ENCODE peak calls at places on chromosomes 2 and 18, in six cellular contexts. One of them, this sample, is unnamed.

GRCh38 chr2:33216508-33217182 is 259.8 kb upstream of the RASGRP3 start:
- DNase-seq in neuronal stem cell: no peak
- DNase-seq in IMR-90: peak
- DNase-seq in mesendoderm: no peak
- DNase-seq in H1: no peak
- DNase-seq in trophoblast cell: no peak
- DNase-seq in this sample: no peak

GRCh38 chr2:31049913-31050588 is 88.2 kb downstream of the GALNT14 start:
- DNase-seq in neuronal stem cell: no peak
- DNase-seq in IMR-90: no peak
- DNase-seq in mesendoderm: no peak
- DNase-seq in H1: no peak
- DNase-seq in trophoblast cell: no peak
- DNase-seq in this sample: no peak

GRCh38 chr2:157934684-157935377 is 58.7 kb upstream of the ACVR1 start:
- DNase-seq in neuronal stem cell: no peak
- DNase-seq in IMR-90: no peak
- DNase-seq in mesendoderm: peak
- DNase-seq in H1: no peak
- DNase-seq in trophoblast cell: peak
- DNase-seq in this sample: no peak

GRCh38 chr2:128798502-128799283 is 480.0 kb upstream of the HS6ST1 start:
- DNase-seq in neuronal stem cell: no peak
- DNase-seq in IMR-90: no peak
- DNase-seq in mesendoderm: no peak
- DNase-seq in H1: no peak
- DNase-seq in trophoblast cell: no peak
- DNase-seq in this sample: no peak

GRCh38 chr18:71665131-71665530 is 879.0 kb downstream of the CBLN2 start:
- DNase-seq in neuronal stem cell: no peak
- DNase-seq in IMR-90: no peak
- DNase-seq in mesendoderm: peak
- DNase-seq in H1: no peak
- DNase-seq in trophoblast cell: no peak
- DNase-seq in this sample: no peak

GRCh38 chr18:52572036-52572750 is 232.2 kb downstream of the DCC start:
- DNase-seq in neuronal stem cell: no peak
- DNase-seq in IMR-90: no peak
- DNase-seq in mesendoderm: no peak
- DNase-seq in H1: no peak
- DNase-seq in trophoblast cell: no peak
- DNase-seq in this sample: no peak

GRCh38 chr2:71665168-71666093 is 212.1 kb downstream of the DYSF start:
- DNase-seq in neuronal stem cell: no peak
- DNase-seq in IMR-90: no peak
- DNase-seq in mesendoderm: no peak
- DNase-seq in H1: no peak
- DNase-seq in trophoblast cell: no peak
- DNase-seq in this sample: no peak

GRCh38 chr2:163367825-163368582 is 367.8 kb downstream of the FIGN start:
- DNase-seq in neuronal stem cell: no peak
- DNase-seq in IMR-90: no peak
- DNase-seq in mesendoderm: no peak
- DNase-seq in H1: no peak
- DNase-seq in trophoblast cell: no peak
- DNase-seq in this sample: no peak

GRCh38 chr18:13394794-13395193 is 176.2 kb downstream of the LDLRAD4 start:
- DNase-seq in neuronal stem cell: no peak
- DNase-seq in IMR-90: no peak
- DNase-seq in mesendoderm: no peak
- DNase-seq in H1: no peak
- DNase-seq in trophoblast cell: no peak
- DNase-seq in this sample: no peak

GRCh38 chr2:36416370-36417165 is 61.0 kb downstream of the CRIM1 start:
- DNase-seq in neuronal stem cell: no peak
- DNase-seq in IMR-90: no peak
- DNase-seq in mesendoderm: no peak
- DNase-seq in H1: no peak
- DNase-seq in trophoblast cell: no peak
- DNase-seq in this sample: no peak

GRCh38 chr2:36423619-36424120 is 68.1 kb downstream of the CRIM1 start:
- DNase-seq in neuronal stem cell: no peak
- DNase-seq in IMR-90: no peak
- DNase-seq in mesendoderm: no peak
- DNase-seq in H1: no peak
- DNase-seq in trophoblast cell: no peak
- DNase-seq in this sample: no peak

GRCh38 chr2:36423172-36423571 is 67.6 kb downstream of the CRIM1 start:
- DNase-seq in neuronal stem cell: no peak
- DNase-seq in IMR-90: no peak
- DNase-seq in mesendoderm: no peak
- DNase-seq in H1: no peak
- DNase-seq in trophoblast cell: no peak
- DNase-seq in this sample: no peak

GRCh38 chr2:36415623-36416022 is 60.0 kb downstream of the CRIM1 start:
- DNase-seq in neuronal stem cell: no peak
- DNase-seq in IMR-90: no peak
- DNase-seq in mesendoderm: no peak
- DNase-seq in H1: no peak
- DNase-seq in trophoblast cell: no peak
- DNase-seq in this sample: no peak

GRCh38 chr2:36420569-36421164 is 65.1 kb downstream of the CRIM1 start:
- DNase-seq in neuronal stem cell: no peak
- DNase-seq in IMR-90: no peak
- DNase-seq in mesendoderm: peak
- DNase-seq in H1: no peak
- DNase-seq in trophoblast cell: no peak
- DNase-seq in this sample: no peak
- H2BK120ac ChIP-seq in neuronal stem cell: no peak
- H2BK120ac ChIP-seq in IMR-90: no peak
- H2BK120ac ChIP-seq in mesendoderm: no peak
- H2BK120ac ChIP-seq in H1: no peak
- H2BK120ac ChIP-seq in trophoblast cell: no peak
- H2BK120ac ChIP-seq in this sample: no peak

GRCh38 chr2:170974304-170974993 is 45.4 kb downstream of the GORASP2 start:
- DNase-seq in neuronal stem cell: no peak
- DNase-seq in IMR-90: no peak
- DNase-seq in mesendoderm: peak
- DNase-seq in H1: no peak
- DNase-seq in trophoblast cell: peak
- DNase-seq in this sample: peak

GRCh38 chr2:170973492-170974303 is 44.6 kb downstream of the GORASP2 start:
- DNase-seq in neuronal stem cell: peak
- DNase-seq in IMR-90: peak
- DNase-seq in mesendoderm: peak
- DNase-seq in H1: peak
- DNase-seq in trophoblast cell: peak
- DNase-seq in this sample: peak

GRCh38 chr2:170975127-170975942 is 46.3 kb downstream of the GORASP2 start:
- DNase-seq in neuronal stem cell: no peak
- DNase-seq in IMR-90: no peak
- DNase-seq in mesendoderm: no peak
- DNase-seq in H1: no peak
- DNase-seq in trophoblast cell: no peak
- DNase-seq in this sample: no peak

GRCh38 chr2:170973225-170973491 is 44.1 kb downstream of the GORASP2 start:
- DNase-seq in neuronal stem cell: no peak
- DNase-seq in IMR-90: no peak
- DNase-seq in mesendoderm: no peak
- DNase-seq in H1: no peak
- DNase-seq in trophoblast cell: no peak
- DNase-seq in this sample: no peak

GRCh38 chr2:170972508-170973224 is 43.6 kb downstream of the GORASP2 start:
- DNase-seq in neuronal stem cell: no peak
- DNase-seq in IMR-90: no peak
- DNase-seq in mesendoderm: no peak
- DNase-seq in H1: no peak
- DNase-seq in trophoblast cell: no peak
- DNase-seq in this sample: no peak
- H3K4me3 ChIP-seq in neuronal stem cell: no peak
- H3K4me3 ChIP-seq in IMR-90: no peak
- H3K4me3 ChIP-seq in mesendoderm: no peak
- H3K4me3 ChIP-seq in H1: no peak
- H3K4me3 ChIP-seq in trophoblast cell: no peak
- H3K4me3 ChIP-seq in this sample: no peak

DNA sequence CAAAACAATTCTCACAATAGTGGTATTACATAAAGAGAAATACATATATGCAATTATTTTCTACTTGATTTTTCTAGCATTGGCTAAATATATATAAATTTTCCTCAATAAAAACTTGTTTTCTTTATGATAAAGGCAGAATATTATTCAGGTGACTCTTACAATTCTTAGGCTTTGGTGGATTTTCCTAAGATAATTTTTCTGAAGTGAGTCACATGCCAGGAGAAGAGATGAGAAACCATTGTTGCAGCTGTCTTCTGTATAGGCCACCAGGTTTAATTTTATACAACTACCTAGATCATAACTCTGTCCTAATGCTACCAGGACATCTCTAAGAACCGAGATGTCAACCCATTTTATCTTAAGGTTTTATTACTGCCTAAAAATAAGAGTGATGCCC is 552.4 kb upstream of the CDH2 start:
- DNase-seq in neuronal stem cell: no peak
- DNase-seq in IMR-90: peak
- DNase-seq in mesendoderm: no peak
- DNase-seq in H1: no peak
- DNase-seq in trophoblast cell: no peak
- DNase-seq in this sample: no peak
- H2BK120ac ChIP-seq in neuronal stem cell: no peak
- H2BK120ac ChIP-seq in IMR-90: no peak
- H2BK120ac ChIP-seq in mesendoderm: no peak
- H2BK120ac ChIP-seq in H1: no peak
- H2BK120ac ChIP-seq in trophoblast cell: no peak
- H2BK120ac ChIP-seq in this sample: no peak

GRCh38 chr2:146777181-146777580 is 1067.6 kb upstream of the ACVR2A start:
- DNase-seq in neuronal stem cell: no peak
- DNase-seq in IMR-90: no peak
- DNase-seq in mesendoderm: no peak
- DNase-seq in H1: no peak
- DNase-seq in trophoblast cell: no peak
- DNase-seq in this sample: no peak
- H3K4me3 ChIP-seq in neuronal stem cell: no peak
- H3K4me3 ChIP-seq in IMR-90: no peak
- H3K4me3 ChIP-seq in mesendoderm: no peak
- H3K4me3 ChIP-seq in H1: no peak
- H3K4me3 ChIP-seq in trophoblast cell: no peak
- H3K4me3 ChIP-seq in this sample: no peak

DNA sequence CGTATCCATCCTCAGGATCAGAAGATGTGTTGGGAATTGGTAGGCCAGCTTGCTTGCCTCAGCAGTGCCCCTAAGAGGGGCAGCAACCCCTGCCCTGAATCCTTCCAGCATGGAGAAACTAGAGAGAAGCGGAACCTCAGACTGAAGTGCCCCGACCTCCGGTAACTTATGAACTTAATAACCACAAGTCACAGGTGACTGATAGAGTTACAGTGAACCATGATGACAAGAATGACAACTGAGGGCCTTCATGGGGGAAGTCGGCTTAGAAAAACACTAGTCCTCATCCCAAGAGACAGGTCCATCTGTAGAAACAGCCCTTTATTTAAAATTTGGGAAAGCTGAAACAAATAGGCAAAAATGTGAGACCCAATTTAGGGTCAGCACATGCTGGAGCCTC is 42.5 kb upstream of the TMEM87B start:
- DNase-seq in neuronal stem cell: no peak
- DNase-seq in IMR-90: no peak
- DNase-seq in mesendoderm: no peak
- DNase-seq in H1: no peak
- DNase-seq in trophoblast cell: no peak
- DNase-seq in this sample: no peak
- H2BK120ac ChIP-seq in neuronal stem cell: no peak
- H2BK120ac ChIP-seq in IMR-90: no peak
- H2BK120ac ChIP-seq in mesendoderm: no peak
- H2BK120ac ChIP-seq in H1: no peak
- H2BK120ac ChIP-seq in trophoblast cell: no peak
- H2BK120ac ChIP-seq in this sample: no peak

GRCh38 chr2:119486196-119486827 is 38.0 kb downstream of the SCTR start:
- DNase-seq in neuronal stem cell: no peak
- DNase-seq in IMR-90: no peak
- DNase-seq in mesendoderm: no peak
- DNase-seq in H1: no peak
- DNase-seq in trophoblast cell: no peak
- DNase-seq in this sample: no peak

GRCh38 chr2:119483896-119484718 is 40.2 kb downstream of the SCTR start:
- DNase-seq in neuronal stem cell: no peak
- DNase-seq in IMR-90: no peak
- DNase-seq in mesendoderm: no peak
- DNase-seq in H1: peak
- DNase-seq in trophoblast cell: no peak
- DNase-seq in this sample: no peak

GRCh38 chr2:119483395-119483753 is 40.9 kb downstream of the SCTR start:
- DNase-seq in neuronal stem cell: no peak
- DNase-seq in IMR-90: no peak
- DNase-seq in mesendoderm: no peak
- DNase-seq in H1: no peak
- DNase-seq in trophoblast cell: no peak
- DNase-seq in this sample: no peak

GRCh38 chr2:119485336-119486110 is 38.8 kb downstream of the SCTR start:
- DNase-seq in neuronal stem cell: no peak
- DNase-seq in IMR-90: no peak
- DNase-seq in mesendoderm: no peak
- DNase-seq in H1: no peak
- DNase-seq in trophoblast cell: no peak
- DNase-seq in this sample: no peak

GRCh38 chr2:119484834-119485233 is 39.4 kb downstream of the SCTR start:
- DNase-seq in neuronal stem cell: no peak
- DNase-seq in IMR-90: no peak
- DNase-seq in mesendoderm: no peak
- DNase-seq in H1: peak
- DNase-seq in trophoblast cell: no peak
- DNase-seq in this sample: no peak
- H3K4me3 ChIP-seq in neuronal stem cell: no peak
- H3K4me3 ChIP-seq in IMR-90: no peak
- H3K4me3 ChIP-seq in mesendoderm: no peak
- H3K4me3 ChIP-seq in H1: no peak
- H3K4me3 ChIP-seq in trophoblast cell: no peak
- H3K4me3 ChIP-seq in this sample: no peak

GRCh38 chr2:44360749-44361329 is 455 bp downstream of the PREPL start:
- DNase-seq in neuronal stem cell: no peak
- DNase-seq in IMR-90: peak
- DNase-seq in mesendoderm: no peak
- DNase-seq in H1: no peak
- DNase-seq in trophoblast cell: no peak
- DNase-seq in this sample: no peak
- H2BK120ac ChIP-seq in neuronal stem cell: no peak
- H2BK120ac ChIP-seq in IMR-90: peak
- H2BK120ac ChIP-seq in mesendoderm: no peak
- H2BK120ac ChIP-seq in H1: no peak
- H2BK120ac ChIP-seq in trophoblast cell: no peak
- H2BK120ac ChIP-seq in this sample: no peak